ENCODE peak calls at places on chromosomes 7 and 10, in five cellular contexts. One of them, this sample, is unnamed.

GRCh38 chr10:114684085-114684821 is 26.2 kb upstream of the ABLIM1 start:
- DNase-seq in colonic mucosa: peak; percentile 79
- DNase-seq in left ventricle myocardium inferior: peak; percentile 62
- DNase-seq in lung: peak; percentile 61
- DNase-seq in body of pancreas: peak; percentile 38
- DNase-seq in this sample: peak; percentile 53

GRCh38 chr10:103933557-103934121 is 15.7 kb upstream of the STN1 start:
- DNase-seq in colonic mucosa: no peak
- DNase-seq in left ventricle myocardium inferior: no peak
- DNase-seq in lung: no peak
- DNase-seq in body of pancreas: peak; percentile 69
- DNase-seq in this sample: no peak

GRCh38 chr10:74903491-74903890 is 77.1 kb downstream of the KAT6B start:
- DNase-seq in left ventricle myocardium inferior: no peak
- DNase-seq in colonic mucosa: no peak
- DNase-seq in body of pancreas: no peak
- DNase-seq in lung: no peak
- DNase-seq in this sample: no peak

GRCh38 chr10:112738586-112739218 is 211.3 kb upstream of the TCF7L2 start:
- DNase-seq in body of pancreas: peak; percentile 30
- DNase-seq in colonic mucosa: no peak
- DNase-seq in lung: no peak
- DNase-seq in left ventricle myocardium inferior: no peak
- DNase-seq in this sample: no peak

GRCh38 chr7:129188372-129188891 is at the start of gene SMO:
- DNase-seq in left ventricle myocardium inferior: peak; percentile 46
- DNase-seq in colonic mucosa: peak; percentile 38
- DNase-seq in lung: no peak
- DNase-seq in body of pancreas: peak; percentile 53
- DNase-seq in this sample: peak; percentile 80

GRCh38 chr10:69891057-69891617 is 89.4 kb downstream of the COL13A1 start:
- DNase-seq in lung: no peak
- DNase-seq in body of pancreas: no peak
- DNase-seq in left ventricle myocardium inferior: no peak
- DNase-seq in colonic mucosa: peak; percentile 89
- DNase-seq in this sample: no peak

GRCh38 chr7:8295638-8296361 is 33.8 kb upstream of the ICA1 start:
- DNase-seq in colonic mucosa: peak; percentile 51
- DNase-seq in left ventricle myocardium inferior: no peak
- DNase-seq in body of pancreas: peak; percentile 52
- DNase-seq in lung: peak; percentile 38
- DNase-seq in this sample: peak; percentile 76

GRCh38 chr10:5711637-5712036 is 27.0 kb downstream of the TASOR2 start:
- DNase-seq in colonic mucosa: no peak
- DNase-seq in body of pancreas: no peak
- DNase-seq in left ventricle myocardium inferior: no peak
- DNase-seq in lung: no peak
- DNase-seq in this sample: no peak

GRCh38 chr10:127149613-127150081 is 46.7 kb downstream of the INSYN2A start:
- DNase-seq in colonic mucosa: no peak
- DNase-seq in lung: no peak
- DNase-seq in body of pancreas: no peak
- DNase-seq in left ventricle myocardium inferior: no peak
- DNase-seq in this sample: no peak

GRCh38 chr10:76523215-76523614 is 1091.8 kb downstream of the LRMDA start:
- DNase-seq in lung: peak; percentile 47
- DNase-seq in body of pancreas: no peak
- DNase-seq in colonic mucosa: no peak
- DNase-seq in left ventricle myocardium inferior: peak; percentile 16
- DNase-seq in this sample: no peak

GRCh38 chr7:16070806-16071205 is 350.5 kb downstream of the CRPPA start:
- DNase-seq in lung: no peak
- DNase-seq in colonic mucosa: no peak
- DNase-seq in left ventricle myocardium inferior: no peak
- DNase-seq in body of pancreas: no peak
- DNase-seq in this sample: no peak

GRCh38 chr7:138975343-138976104 is 5.7 kb downstream of the KIAA1549 start:
- DNase-seq in colonic mucosa: no peak
- DNase-seq in body of pancreas: no peak
- DNase-seq in lung: no peak
- DNase-seq in left ventricle myocardium inferior: no peak
- DNase-seq in this sample: no peak

GRCh38 chr10:16436367-16436757 is 448 bp upstream of the PTER start:
- DNase-seq in colonic mucosa: no peak
- DNase-seq in left ventricle myocardium inferior: no peak
- DNase-seq in body of pancreas: no peak
- DNase-seq in lung: peak; percentile 32
- DNase-seq in this sample: no peak

GRCh38 chr10:22002531-22003110 is 909 bp downstream of the DNAJC1 start:
- DNase-seq in body of pancreas: no peak
- DNase-seq in left ventricle myocardium inferior: no peak
- DNase-seq in lung: no peak
- DNase-seq in colonic mucosa: peak; percentile 25
- DNase-seq in this sample: peak; percentile 45

GRCh38 chr7:1829111-1829510 is 159.0 kb downstream of the ELFN1 start:
- DNase-seq in body of pancreas: no peak
- DNase-seq in colonic mucosa: no peak
- DNase-seq in lung: no peak
- DNase-seq in left ventricle myocardium inferior: peak; percentile 7
- DNase-seq in this sample: no peak

GRCh38 chr7:130611206-130611605 is 57.3 kb downstream of the COPG2 start:
- DNase-seq in colonic mucosa: no peak
- DNase-seq in lung: no peak
- DNase-seq in left ventricle myocardium inferior: no peak
- DNase-seq in body of pancreas: no peak
- DNase-seq in this sample: no peak

GRCh38 chr7:155009570-155010157 is 6.7 kb upstream of the PAXIP1 start:
- DNase-seq in colonic mucosa: no peak
- DNase-seq in body of pancreas: no peak
- DNase-seq in left ventricle myocardium inferior: no peak
- DNase-seq in lung: no peak
- DNase-seq in this sample: peak; percentile 36

GRCh38 chr7:5426226-5426475 is 2.5 kb upstream of the TNRC18 start:
- DNase-seq in lung: no peak
- DNase-seq in body of pancreas: no peak
- DNase-seq in colonic mucosa: no peak
- DNase-seq in left ventricle myocardium inferior: no peak
- DNase-seq in this sample: no peak

GRCh38 chr7:125530553-125530952 is 600.9 kb upstream of the POT1 start:
- DNase-seq in colonic mucosa: no peak
- DNase-seq in lung: no peak
- DNase-seq in left ventricle myocardium inferior: no peak
- DNase-seq in body of pancreas: no peak
- DNase-seq in this sample: no peak

GRCh38 chr7:138618506-138618905 is 82.7 kb downstream of the SVOPL start:
- DNase-seq in lung: no peak
- DNase-seq in left ventricle myocardium inferior: no peak
- DNase-seq in colonic mucosa: no peak
- DNase-seq in body of pancreas: no peak
- DNase-seq in this sample: no peak

GRCh38 chr7:30594055-30594539 is 581 bp upstream of the GARS1 start:
- DNase-seq in colonic mucosa: peak; percentile 62
- DNase-seq in lung: peak; percentile 33
- DNase-seq in left ventricle myocardium inferior: peak; percentile 25
- DNase-seq in body of pancreas: no peak
- DNase-seq in this sample: peak; percentile 81

GRCh38 chr7:44325811-44326241 is 432 bp upstream of the CAMK2B start:
- DNase-seq in left ventricle myocardium inferior: no peak
- DNase-seq in colonic mucosa: no peak
- DNase-seq in lung: peak; percentile 22
- DNase-seq in body of pancreas: no peak
- DNase-seq in this sample: no peak

GRCh38 chr10:75651452-75651851 is 220.0 kb downstream of the LRMDA start:
- DNase-seq in left ventricle myocardium inferior: no peak
- DNase-seq in colonic mucosa: no peak
- DNase-seq in body of pancreas: no peak
- DNase-seq in lung: no peak
- DNase-seq in this sample: peak; percentile 27

GRCh38 chr7:44103941-44104879 is at the start of gene AEBP1:
- DNase-seq in body of pancreas: no peak
- DNase-seq in colonic mucosa: no peak
- DNase-seq in lung: no peak
- DNase-seq in left ventricle myocardium inferior: no peak
- DNase-seq in this sample: no peak

GRCh38 chr7:151631149-151631967 is 111.7 kb upstream of the RHEB start:
- DNase-seq in lung: no peak
- DNase-seq in left ventricle myocardium inferior: no peak
- DNase-seq in body of pancreas: no peak
- DNase-seq in colonic mucosa: peak; percentile 42
- DNase-seq in this sample: no peak
- TF ChIP-seq CTCF in lung: no peak
- TF ChIP-seq CTCF in left ventricle myocardium inferior: no peak
- TF ChIP-seq CTCF in body of pancreas: no peak
- TF ChIP-seq CTCF in colonic mucosa: no peak
- TF ChIP-seq CTCF in this sample: peak; percentile 8

DNA sequence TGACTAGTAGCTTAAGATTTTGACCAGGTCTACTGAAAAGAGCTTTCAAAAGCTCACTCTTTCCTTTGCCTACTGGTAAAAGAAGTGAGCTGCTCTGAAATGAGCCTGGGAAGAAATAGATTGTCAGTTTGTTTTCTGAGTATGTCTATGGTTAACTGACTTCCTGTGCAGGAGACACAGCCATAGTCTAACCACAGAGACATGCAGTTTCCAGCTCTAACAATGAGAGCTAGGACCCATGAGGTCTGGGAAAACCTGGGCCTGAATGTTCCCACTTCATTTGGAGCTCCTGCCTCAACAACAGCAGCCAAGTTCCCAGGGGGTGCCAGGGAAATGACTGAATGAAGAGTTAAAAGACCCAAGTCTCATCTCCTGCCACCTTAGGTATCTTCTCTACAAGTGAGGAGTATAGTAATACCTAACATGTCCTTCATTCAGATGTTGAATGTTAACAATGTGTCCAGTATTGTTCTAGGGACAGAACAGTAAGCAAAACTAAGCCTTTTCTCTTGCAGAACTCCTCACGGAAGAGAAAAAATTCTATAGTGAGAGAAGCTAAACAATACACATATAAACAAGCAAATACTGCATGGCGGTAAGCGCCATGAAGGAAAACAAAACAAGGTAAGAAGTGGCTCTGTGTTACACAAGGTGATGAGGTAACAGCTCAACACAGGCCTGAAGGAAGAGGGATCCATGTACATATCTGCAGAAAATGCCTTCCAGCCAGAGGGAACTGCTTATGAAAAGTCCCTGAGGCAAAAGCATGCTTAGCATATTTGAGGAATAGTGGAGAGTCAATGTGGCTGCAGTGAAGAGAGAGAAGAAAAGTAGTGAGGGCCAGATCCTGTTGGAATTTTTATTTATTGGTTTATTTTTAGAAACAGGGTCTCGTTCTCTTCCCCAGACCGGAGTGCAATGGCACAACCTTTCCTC is 26.4 kb upstream of the ANKRD1 start:
- DNase-seq in body of pancreas: no peak
- DNase-seq in left ventricle myocardium inferior: no peak
- DNase-seq in colonic mucosa: no peak
- DNase-seq in lung: no peak
- DNase-seq in this sample: no peak
- H3K4me3 ChIP-seq in body of pancreas: no peak overlapping the region
- H3K4me3 ChIP-seq in left ventricle myocardium inferior: no peak overlapping the region
- H3K4me3 ChIP-seq in colonic mucosa: no peak overlapping the region
- H3K4me3 ChIP-seq in lung: no peak overlapping the region
- H3K4me3 ChIP-seq in this sample: no peak overlapping the region

DNA sequence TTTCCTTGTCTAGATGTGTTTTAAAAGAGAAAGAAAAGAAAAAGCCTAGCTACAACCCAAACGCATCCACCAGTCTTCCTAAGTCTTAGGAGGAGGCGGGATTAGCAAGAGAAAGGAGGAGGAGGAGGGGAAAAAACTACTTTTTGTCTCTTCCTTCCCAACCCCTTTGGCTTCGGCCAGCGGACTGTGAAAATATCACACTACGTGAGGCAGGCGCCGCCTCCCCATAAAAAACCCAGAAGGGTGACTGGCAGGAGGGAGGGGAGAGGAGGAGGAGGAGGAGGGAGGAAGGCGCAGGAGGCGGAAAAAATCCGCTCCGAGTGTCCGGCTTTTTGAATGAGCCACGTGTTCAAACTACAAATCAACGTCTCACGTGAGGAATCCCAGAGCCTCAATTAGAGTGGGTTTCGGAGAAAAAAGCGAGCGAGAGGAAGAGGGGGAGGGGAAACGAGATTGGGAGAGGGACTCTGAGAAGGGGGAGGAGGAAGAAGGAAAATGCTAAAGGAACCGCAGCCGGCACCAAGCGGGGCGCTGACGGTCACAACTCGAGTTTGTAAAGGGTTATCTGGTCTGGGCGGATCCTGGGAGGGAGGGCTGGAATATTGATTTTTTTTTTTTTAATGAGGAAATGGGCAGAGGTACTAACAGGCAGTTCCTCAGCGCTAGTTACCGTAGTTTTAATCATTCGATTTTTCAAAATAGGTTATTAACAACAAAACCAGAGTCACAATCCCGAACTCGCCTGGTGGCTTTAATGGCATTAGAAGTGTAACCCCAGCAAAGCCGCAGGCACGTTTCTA is at the start of gene IGF2BP3:
- DNase-seq in left ventricle myocardium inferior: no peak
- DNase-seq in body of pancreas: no peak
- DNase-seq in lung: no peak
- DNase-seq in colonic mucosa: peak; percentile 89
- DNase-seq in this sample: peak; percentile 94
- H3K4me1 ChIP-seq in left ventricle myocardium inferior: peaks cover 56% of the 10 kb centered on the region
- H3K4me1 ChIP-seq in body of pancreas: peaks cover 44% of the 10 kb centered on the region
- H3K4me1 ChIP-seq in lung: peaks cover 12% of the 10 kb centered on the region
- H3K4me1 ChIP-seq in colonic mucosa: peaks cover 22% of the 10 kb centered on the region
- H3K4me1 ChIP-seq in this sample: peaks cover 25% of the 10 kb centered on the region

DNA sequence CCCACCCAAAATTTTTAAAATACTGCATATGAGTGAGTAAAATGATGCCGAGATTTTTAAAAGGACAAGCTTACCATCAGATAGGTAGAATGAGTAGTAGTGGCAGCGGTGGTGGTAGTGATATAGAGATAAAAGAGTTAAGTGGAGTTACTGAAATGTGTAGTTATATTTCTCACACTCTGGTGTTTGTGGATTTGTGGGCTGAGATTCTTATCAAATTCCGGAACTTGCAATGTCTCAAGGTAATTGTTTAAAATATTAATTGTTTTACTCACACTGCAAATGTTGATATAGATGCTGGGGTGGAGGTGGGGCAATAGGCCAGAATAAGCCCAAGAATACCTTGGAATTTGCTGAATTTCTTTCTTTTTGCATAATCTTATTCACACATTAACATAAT is 12.8 kb upstream of the SGMS1 start:
- DNase-seq in left ventricle myocardium inferior: no peak
- DNase-seq in body of pancreas: no peak
- DNase-seq in lung: no peak
- DNase-seq in colonic mucosa: no peak
- DNase-seq in this sample: no peak
- TF ChIP-seq CTCF in left ventricle myocardium inferior: no peak
- TF ChIP-seq CTCF in body of pancreas: no peak
- TF ChIP-seq CTCF in lung: no peak
- TF ChIP-seq CTCF in colonic mucosa: no peak
- TF ChIP-seq CTCF in this sample: no peak

This sample was measured in Caco-2.